ENCODE peak calls at places on chromosomes 3 and 15, in four cellular contexts. One of them, this sample, is unnamed.

GRCh38 chr15:41967506-41968206 is 4.7 kb downstream of the EHD4 start:
- DNase-seq in esophagus muscularis mucosa: no peak
- DNase-seq in sigmoid colon: peak; percentile 71
- DNase-seq in stomach: peak; percentile 27
- DNase-seq in this sample: peak; percentile 67

GRCh38 chr3:178350763-178351162 is 185.5 kb upstream of the KCNMB2 start:
- DNase-seq in sigmoid colon: no peak
- DNase-seq in stomach: no peak
- DNase-seq in esophagus muscularis mucosa: no peak
- DNase-seq in this sample: no peak

GRCh38 chr3:24838533-24838932 is 343.9 kb upstream of the THRB start:
- DNase-seq in sigmoid colon: no peak
- DNase-seq in stomach: no peak
- DNase-seq in esophagus muscularis mucosa: no peak
- DNase-seq in this sample: no peak

GRCh38 chr15:69032006-69032405 is 17.5 kb downstream of the NOX5 start:
- DNase-seq in esophagus muscularis mucosa: no peak
- DNase-seq in stomach: no peak
- DNase-seq in sigmoid colon: no peak
- DNase-seq in this sample: no peak

GRCh38 chr3:189724366-189724765 is 93.2 kb downstream of the TP63 start:
- DNase-seq in esophagus muscularis mucosa: no peak
- DNase-seq in stomach: no peak
- DNase-seq in sigmoid colon: no peak
- DNase-seq in this sample: no peak

GRCh38 chr3:18127181-18127863 is 297.8 kb downstream of the SATB1 start:
- DNase-seq in esophagus muscularis mucosa: no peak
- DNase-seq in sigmoid colon: no peak
- DNase-seq in stomach: no peak
- DNase-seq in this sample: no peak

GRCh38 chr3:123702720-123703119 is 117.9 kb upstream of the HACD2 start:
- DNase-seq in sigmoid colon: no peak
- DNase-seq in stomach: no peak
- DNase-seq in esophagus muscularis mucosa: no peak
- DNase-seq in this sample: peak; percentile 2

GRCh38 chr3:111539351-111540331 is 2.4 kb upstream of the CD96 start:
- DNase-seq in sigmoid colon: no peak
- DNase-seq in stomach: peak; percentile 71
- DNase-seq in esophagus muscularis mucosa: no peak
- DNase-seq in this sample: no peak

GRCh38 chr3:48536116-48536515 is 20.5 kb downstream of the PFKFB4 start:
- DNase-seq in sigmoid colon: no peak
- DNase-seq in esophagus muscularis mucosa: no peak
- DNase-seq in stomach: no peak
- DNase-seq in this sample: no peak

DNA sequence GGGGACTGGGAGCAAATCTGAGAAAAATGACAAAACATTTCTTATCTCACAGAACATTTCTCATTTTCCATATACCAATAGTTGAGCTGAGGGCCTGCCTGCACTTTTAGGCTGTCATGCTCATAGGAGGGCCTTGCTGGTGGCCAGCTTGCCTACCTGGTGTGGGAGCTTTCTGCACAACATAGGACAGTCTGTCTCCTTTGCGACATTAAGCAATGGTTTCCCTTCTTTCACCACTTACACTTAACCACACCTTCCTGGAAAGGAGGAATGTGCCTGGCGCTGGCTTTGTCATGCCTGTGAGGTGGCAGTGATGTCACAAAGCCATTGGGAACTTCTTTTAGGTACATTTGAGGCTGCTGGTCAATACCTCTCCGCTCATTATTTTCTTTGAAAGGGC is 5.7 kb downstream of the SNAPC5 start:
- DNase-seq in sigmoid colon: no peak
- DNase-seq in stomach: no peak
- DNase-seq in esophagus muscularis mucosa: no peak
- DNase-seq in this sample: no peak
- TF ChIP-seq POLR2AphosphoS5 in sigmoid colon: no peak
- TF ChIP-seq POLR2AphosphoS5 in stomach: no peak
- TF ChIP-seq POLR2AphosphoS5 in esophagus muscularis mucosa: no peak
- TF ChIP-seq POLR2AphosphoS5 in this sample: no peak

DNA sequence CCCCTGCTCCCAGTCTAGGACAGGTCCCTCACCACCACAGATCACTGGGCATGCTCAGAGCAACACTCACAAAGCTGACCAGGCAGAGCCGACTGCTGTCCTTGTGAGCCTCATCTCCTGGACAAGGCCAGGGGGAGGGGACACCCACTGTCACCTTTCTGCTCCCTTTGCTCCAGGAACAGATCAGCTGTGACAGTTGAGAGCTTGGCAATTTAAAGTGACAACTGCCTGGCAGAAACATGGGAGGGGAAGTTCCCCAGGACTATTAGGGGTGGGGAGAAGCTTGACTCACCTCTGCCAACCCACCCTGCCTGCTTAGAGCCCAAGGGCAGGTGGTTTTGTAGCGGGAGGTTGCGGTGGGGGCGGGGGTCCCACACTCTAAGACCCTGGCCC is 80.6 kb downstream of the IQSEC1 start:
- DNase-seq in sigmoid colon: no peak
- DNase-seq in stomach: no peak
- DNase-seq in esophagus muscularis mucosa: no peak
- DNase-seq in this sample: no peak
- TF ChIP-seq EP300 in sigmoid colon: no peak
- TF ChIP-seq EP300 in stomach: no peak
- TF ChIP-seq EP300 in esophagus muscularis mucosa: no peak
- TF ChIP-seq EP300 in this sample: no peak

GRCh38 chr3:130905551-130905950 is 11.7 kb downstream of the ATP2C1 start:
- DNase-seq in stomach: no peak
- DNase-seq in esophagus muscularis mucosa: no peak
- DNase-seq in sigmoid colon: no peak
- DNase-seq in this sample: no peak
- TF ChIP-seq POLR2AphosphoS5 in stomach: peak; percentile 36
- TF ChIP-seq POLR2AphosphoS5 in esophagus muscularis mucosa: no peak
- TF ChIP-seq POLR2AphosphoS5 in sigmoid colon: no peak
- TF ChIP-seq POLR2AphosphoS5 in this sample: no peak

GRCh38 chr3:45567730-45568172 is 26.8 kb upstream of the LIMD1 start:
- DNase-seq in stomach: no peak
- DNase-seq in esophagus muscularis mucosa: no peak
- DNase-seq in sigmoid colon: peak; percentile 59
- DNase-seq in this sample: no peak
- TF ChIP-seq EP300 in stomach: no peak
- TF ChIP-seq EP300 in esophagus muscularis mucosa: no peak
- TF ChIP-seq EP300 in sigmoid colon: no peak
- TF ChIP-seq EP300 in this sample: no peak

GRCh38 chr3:126682046-126682445 is 22.0 kb upstream of the CHCHD6 start:
- DNase-seq in sigmoid colon: no peak
- DNase-seq in esophagus muscularis mucosa: peak; percentile 80
- DNase-seq in stomach: no peak
- DNase-seq in this sample: no peak

GRCh38 chr3:126685041-126685440 is 19.0 kb upstream of the CHCHD6 start:
- DNase-seq in esophagus muscularis mucosa: no peak
- DNase-seq in sigmoid colon: no peak
- DNase-seq in stomach: no peak
- DNase-seq in this sample: no peak

GRCh38 chr3:126683069-126683468 is 21.0 kb upstream of the CHCHD6 start:
- DNase-seq in stomach: no peak
- DNase-seq in sigmoid colon: no peak
- DNase-seq in esophagus muscularis mucosa: no peak
- DNase-seq in this sample: no peak

GRCh38 chr3:126683506-126683905 is 20.5 kb upstream of the CHCHD6 start:
- DNase-seq in esophagus muscularis mucosa: no peak
- DNase-seq in stomach: no peak
- DNase-seq in sigmoid colon: no peak
- DNase-seq in this sample: no peak

GRCh38 chr3:126685493-126685892 is 18.5 kb upstream of the CHCHD6 start:
- DNase-seq in sigmoid colon: no peak
- DNase-seq in stomach: no peak
- DNase-seq in esophagus muscularis mucosa: no peak
- DNase-seq in this sample: no peak
- TF ChIP-seq POLR2AphosphoS5 in sigmoid colon: no peak
- TF ChIP-seq POLR2AphosphoS5 in stomach: no peak
- TF ChIP-seq POLR2AphosphoS5 in esophagus muscularis mucosa: no peak
- TF ChIP-seq POLR2AphosphoS5 in this sample: no peak

GRCh38 chr3:45215466-45215865 is 10.6 kb downstream of the TMEM158 start:
- DNase-seq in stomach: no peak
- DNase-seq in esophagus muscularis mucosa: no peak
- DNase-seq in sigmoid colon: no peak
- DNase-seq in this sample: no peak

GRCh38 chr3:45216210-45216609 is 9.9 kb downstream of the TMEM158 start:
- DNase-seq in esophagus muscularis mucosa: no peak
- DNase-seq in stomach: no peak
- DNase-seq in sigmoid colon: no peak
- DNase-seq in this sample: no peak

GRCh38 chr3:45214061-45214680 is 11.9 kb downstream of the TMEM158 start:
- DNase-seq in esophagus muscularis mucosa: no peak
- DNase-seq in stomach: no peak
- DNase-seq in sigmoid colon: no peak
- DNase-seq in this sample: no peak

GRCh38 chr3:45219694-45220093 is 6.4 kb downstream of the TMEM158 start:
- DNase-seq in sigmoid colon: no peak
- DNase-seq in stomach: no peak
- DNase-seq in esophagus muscularis mucosa: no peak
- DNase-seq in this sample: no peak

GRCh38 chr3:45218578-45219390 is 7.3 kb downstream of the TMEM158 start:
- DNase-seq in esophagus muscularis mucosa: no peak
- DNase-seq in sigmoid colon: no peak
- DNase-seq in stomach: no peak
- DNase-seq in this sample: peak; percentile 42
- TF ChIP-seq EP300 in esophagus muscularis mucosa: no peak
- TF ChIP-seq EP300 in sigmoid colon: no peak
- TF ChIP-seq EP300 in stomach: no peak
- TF ChIP-seq EP300 in this sample: no peak

DNA sequence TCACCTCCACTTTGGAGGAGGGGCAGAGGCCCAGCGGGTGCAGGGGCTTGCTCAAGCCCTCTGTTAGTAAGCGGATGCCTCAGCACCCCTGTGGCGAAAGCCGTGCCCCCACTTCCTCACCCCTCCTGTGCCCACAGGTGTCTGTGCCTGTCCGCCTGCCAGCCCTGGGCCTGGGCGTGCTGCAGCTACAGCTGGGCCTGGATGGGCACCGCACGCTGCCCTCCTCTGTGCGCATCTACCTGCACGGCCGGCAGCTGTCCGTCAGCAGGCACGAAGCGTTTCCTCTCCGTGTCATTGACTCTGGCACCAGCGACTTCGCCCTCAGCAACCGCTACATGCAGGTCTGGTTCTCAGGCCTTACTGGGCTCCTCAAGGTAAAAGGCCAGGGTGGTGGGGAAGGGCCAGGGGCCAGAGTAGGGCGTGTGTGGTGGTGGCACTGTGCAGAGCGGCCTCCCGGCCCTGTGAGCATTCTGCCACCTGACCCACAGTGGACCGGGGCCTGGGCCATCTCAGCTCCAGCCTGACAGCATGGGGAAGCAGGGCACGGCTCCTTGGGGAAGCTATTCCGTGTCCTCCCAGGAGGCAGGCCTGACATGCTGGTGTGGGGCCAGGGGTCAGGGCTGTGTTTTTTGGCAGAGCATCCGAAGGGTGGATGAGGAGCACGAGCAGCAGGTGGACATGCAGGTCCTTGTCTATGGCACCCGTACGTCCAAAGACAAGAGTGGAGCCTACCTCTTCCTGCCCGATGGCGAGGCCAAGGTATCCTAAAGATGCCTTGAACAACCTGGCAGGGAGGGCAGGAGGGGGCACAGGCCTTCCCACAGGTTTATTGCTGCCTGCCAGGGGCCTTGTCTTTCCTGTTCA is 9.0 kb downstream of the MAN2A2 start:
- DNase-seq in sigmoid colon: no peak
- DNase-seq in stomach: no peak
- DNase-seq in esophagus muscularis mucosa: no peak
- DNase-seq in this sample: no peak
- TF ChIP-seq POLR2AphosphoS5 in sigmoid colon: no peak
- TF ChIP-seq POLR2AphosphoS5 in stomach: no peak
- TF ChIP-seq POLR2AphosphoS5 in esophagus muscularis mucosa: no peak
- TF ChIP-seq POLR2AphosphoS5 in this sample: no peak

GRCh38 chr15:89421219-89421618 is 75.2 kb downstream of the RHCG start:
- DNase-seq in stomach: no peak
- DNase-seq in sigmoid colon: no peak
- DNase-seq in esophagus muscularis mucosa: no peak
- DNase-seq in this sample: no peak
- TF ChIP-seq EP300 in stomach: no peak
- TF ChIP-seq EP300 in sigmoid colon: no peak
- TF ChIP-seq EP300 in esophagus muscularis mucosa: no peak
- TF ChIP-seq EP300 in this sample: no peak

DNA sequence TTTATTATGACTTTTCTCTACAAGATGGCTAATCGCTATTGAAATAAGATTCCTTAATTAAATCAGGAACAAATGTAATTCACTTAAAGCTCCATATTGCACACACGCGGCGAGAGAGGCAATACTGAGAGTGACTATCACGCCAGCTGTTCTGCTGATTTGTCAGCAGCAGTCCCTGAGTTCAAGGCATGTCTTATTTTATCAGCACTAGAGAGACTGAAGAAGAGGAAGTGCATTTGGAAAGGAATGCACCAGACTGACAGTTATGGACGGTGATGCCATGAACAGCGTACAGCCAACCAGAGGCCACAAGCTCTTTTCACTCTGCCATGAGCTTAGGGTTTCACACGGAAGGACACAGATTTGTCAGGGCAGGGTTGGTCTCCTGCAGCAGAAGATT is 83.6 kb upstream of the SLCO3A1 start:
- DNase-seq in stomach: no peak
- DNase-seq in sigmoid colon: no peak
- DNase-seq in esophagus muscularis mucosa: no peak
- DNase-seq in this sample: no peak
- TF ChIP-seq POLR2AphosphoS5 in stomach: no peak
- TF ChIP-seq POLR2AphosphoS5 in sigmoid colon: no peak
- TF ChIP-seq POLR2AphosphoS5 in esophagus muscularis mucosa: no peak
- TF ChIP-seq POLR2AphosphoS5 in this sample: no peak

GRCh38 chr3:85303156-85303555 is 344.4 kb downstream of the CADM2 start:
- DNase-seq in stomach: no peak
- DNase-seq in sigmoid colon: no peak
- DNase-seq in esophagus muscularis mucosa: no peak
- DNase-seq in this sample: no peak

GRCh38 chr3:85298032-85298431 is 339.2 kb downstream of the CADM2 start:
- DNase-seq in esophagus muscularis mucosa: no peak
- DNase-seq in stomach: no peak
- DNase-seq in sigmoid colon: no peak
- DNase-seq in this sample: no peak

DNA sequence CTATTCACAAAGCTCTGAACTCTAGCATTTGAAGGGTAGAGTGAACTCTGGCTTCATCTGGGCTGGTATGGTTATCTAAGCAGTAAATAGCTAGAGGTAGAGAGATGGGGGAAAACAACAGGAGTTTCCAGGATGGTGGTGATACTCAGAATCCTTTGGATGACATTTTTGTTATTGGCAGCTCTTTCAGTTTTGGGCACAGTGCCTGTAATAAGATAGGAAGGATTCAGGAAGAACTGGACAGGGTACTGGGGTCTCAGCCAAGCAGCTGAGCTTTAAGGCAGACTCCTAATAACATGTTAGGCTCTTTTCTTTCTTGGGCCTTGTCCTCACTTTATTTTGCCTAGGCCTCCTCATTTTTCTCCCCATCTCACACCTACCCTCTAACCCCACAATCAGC is 338.5 kb downstream of the CADM2 start:
- DNase-seq in sigmoid colon: no peak
- DNase-seq in esophagus muscularis mucosa: no peak
- DNase-seq in stomach: no peak
- DNase-seq in this sample: no peak
- TF ChIP-seq EP300 in sigmoid colon: no peak
- TF ChIP-seq EP300 in esophagus muscularis mucosa: no peak
- TF ChIP-seq EP300 in stomach: no peak
- TF ChIP-seq EP300 in this sample: no peak

This sample was measured in suprapubic skin.